ENCODE peak calls at places on chromosomes 1 and 21, in four cellular contexts. I, M, S and C are unnamed samples.
A peak's percentile ranks its signal among the peaks of the same experiment; 100 is the strongest.

GRCh38 chr1:28577738-28578536 is 14.1 kb upstream of the RAB42 start:
- DNase-seq in I (no peak), M (peak; percentile 69), S (no peak), C (no peak)

GRCh38 chr1:201291917-201292316 is 8.6 kb downstream of the PKP1 start:
- DNase-seq in I (no peak), S (no peak), M (no peak), C (no peak)

GRCh38 chr1:94899756-94900155 is 27.2 kb downstream of the CNN3 start:
- DNase-seq in I (no peak), S (no peak), M (no peak), C (no peak)

GRCh38 chr21:26445440-26445839 is 127.6 kb downstream of the CYYR1 start:
- DNase-seq in M (peak; percentile 21), I (no peak), S (no peak), C (no peak)

GRCh38 chr1:59730759-59731478 is 83.8 kb upstream of the HOOK1 start:
- DNase-seq in M (peak; percentile 89), I (peak; percentile 64), S (no peak), C (peak; percentile 93)

GRCh38 chr1:27403065-27403726 is 10.8 kb downstream of the GPR3 start:
- DNase-seq in S (no peak), I (peak; percentile 86), M (no peak), C (no peak)

GRCh38 chr1:57725318-57725717 is 301.5 kb upstream of the DAB1 start:
- DNase-seq in S (no peak), I (no peak), M (no peak), C (no peak)

GRCh38 chr1:92817986-92818764 is 13.7 kb upstream of the RPL5 start:
- DNase-seq in S (no peak), M (peak; percentile 40), I (no peak), C (no peak)

GRCh38 chr1:36151133-36151844 is 2.0 kb upstream of the TRAPPC3 start:
- DNase-seq in I (no peak), M (no peak), S (no peak), C (no peak)

GRCh38 chr1:97006044-97006676 is 284.6 kb downstream of the PTBP2 start:
- DNase-seq in M (peak; percentile 98), I (no peak), S (no peak), C (no peak)

GRCh38 chr1:74933500-74933899 is 200.5 kb downstream of the TYW3 start:
- DNase-seq in M (no peak), S (no peak), I (no peak), C (no peak)